ENCODE peak calls at places on chromosomes 4 and X, in eight cellular contexts. C is HCT116, N is K562, A is HepG2, S is GM23338, B is SK-N-SH, D is GM12878, W is Panc1. J is an unnamed sample.

GRCh38 chrX:72297953-72298730 is 7.6 kb downstream of the CITED1 start:
- DNase-seq in W (no peak), N (no peak), B (peak; percentile 40), C (no peak), S (peak; percentile 71), D (no peak), A (peak; percentile 16), J (no peak)

GRCh38 chr4:53055274-53055673 is 193.2 kb downstream of the RASL11B start:
- DNase-seq in D (no peak), W (no peak), N (no peak), C (no peak), S (no peak), B (peak; percentile 14), A (no peak), J (no peak)

GRCh38 chr4:13547563-13548041 is 3.3 kb upstream of the NKX3-2 start:
- DNase-seq in B (peak; percentile 56), C (no peak), A (no peak), S (peak; percentile 75), W (no peak), D (no peak), N (no peak), J (no peak)

GRCh38 chrX:14916017-14916674 is 42.9 kb downstream of the MOSPD2 start:
- DNase-seq in W (no peak), N (no peak), C (no peak), D (no peak), S (no peak), A (no peak), B (no peak), J (no peak)

GRCh38 chr4:153676984-153677383 is 7.1 kb upstream of the TLR2 start:
- DNase-seq in N (no peak), S (no peak), D (no peak), W (peak; percentile 48), A (no peak), C (peak; percentile 19), B (no peak), J (no peak)

GRCh38 chrX:56726609-56727008 is 2.4 kb upstream of the NBDY start:
- DNase-seq in S (peak; percentile 60), N (peak; percentile 7), C (no peak), W (no peak), D (no peak), B (peak; percentile 19), A (peak; percentile 41), J (no peak)

GRCh38 chrX:74492720-74493201 is 71.5 kb downstream of the SLC16A2 start:
- DNase-seq in W (no peak), C (no peak), B (peak; percentile 16), D (no peak), A (no peak), S (peak; percentile 66), N (no peak), J (no peak)

GRCh38 chr4:147530723-147531122 is 49.8 kb downstream of the EDNRA start:
- DNase-seq in B (no peak), S (no peak), C (no peak), N (no peak), W (no peak), D (no peak), A (no peak), J (no peak)

GRCh38 chr4:124433500-124433899 is 279.0 kb downstream of the ANKRD50 start:
- DNase-seq in D (no peak), A (no peak), B (no peak), N (no peak), C (no peak), S (no peak), W (no peak), J (no peak)

GRCh38 chrX:81120270-81120935 is 81.3 kb downstream of the HMGN5 start:
- DNase-seq in S (no peak), W (no peak), D (no peak), C (no peak), B (no peak), N (no peak), A (no peak), J (no peak)

GRCh38 chr4:55345980-55346850 is at the start of gene SRD5A3:
- DNase-seq in A (peak; percentile 66), S (peak; percentile 89), C (peak; percentile 63), W (peak; percentile 5), N (peak; percentile 90), D (peak; percentile 19), B (peak; percentile 96), J (no peak)

GRCh38 chr4:13160906-13161305 is 323.2 kb downstream of the RAB28 start:
- DNase-seq in N (no peak), B (no peak), W (no peak), D (no peak), C (no peak), A (no peak), S (no peak), J (no peak)

GRCh38 chr4:110073045-110073845 is 125.2 kb downstream of the ELOVL6 start:
- DNase-seq in W (no peak), S (no peak), C (no peak), A (no peak), N (no peak), B (peak; percentile 47), D (no peak), J (no peak)

GRCh38 chrX:151754042-151754419 is 19.5 kb downstream of the CNGA2 start:
- DNase-seq in C (peak; percentile 10), S (no peak), W (no peak), D (no peak), A (no peak), N (no peak), B (no peak), J (no peak)

GRCh38 chrX:150348365-150348764 is 14.8 kb upstream of the MAMLD1 start:
- DNase-seq in S (peak; percentile 76), B (no peak), N (no peak), A (no peak), W (no peak), D (no peak), C (no peak), J (no peak)

GRCh38 chr4:170374770-170375169 is 285.0 kb upstream of the AADAT start:
- DNase-seq in C (peak; percentile 40), N (peak; percentile 14), D (no peak), S (peak; percentile 81), A (peak; percentile 39), W (peak; percentile 32), B (peak; percentile 24), J (peak; percentile 21)

GRCh38 chrX:120499301-120500097 is 30.4 kb upstream of the LAMP2 start:
- DNase-seq in S (no peak), A (no peak), W (no peak), B (no peak), D (no peak), N (no peak), C (no peak), J (no peak)

GRCh38 chr4:1409079-1409805 is 3.0 kb upstream of the NKX1-1 start:
- DNase-seq in S (no peak), N (no peak), W (no peak), B (peak; percentile 30), C (no peak), A (no peak), D (no peak), J (no peak)

GRCh38 chrX:132068405-132068804 is 45.3 kb downstream of the STK26 start:
- DNase-seq in S (no peak), B (no peak), D (no peak), A (no peak), W (no peak), N (no peak), C (no peak), J (no peak)

GRCh38 chr4:167000141-167000852 is 234.0 kb downstream of the SPOCK3 start:
- DNase-seq in A (no peak), N (no peak), B (no peak), C (peak; percentile 21), D (no peak), S (no peak), W (peak; percentile 43), J (no peak)

GRCh38 chr4:173252024-173252935 is 81.9 kb downstream of the HMGB2 start:
- DNase-seq in D (peak; percentile 68), C (peak; percentile 99), B (no peak), N (peak; percentile 50), S (peak; percentile 52), A (peak; percentile 22), W (peak; percentile 95), J (peak; percentile 63)

GRCh38 chrX:68999351-68999750 is 165.9 kb downstream of the PJA1 start:
- DNase-seq in W (no peak), N (no peak), B (no peak), C (peak; percentile 18), A (no peak), S (no peak), D (no peak), J (no peak)

GRCh38 chr4:161931089-161931488 is 232.7 kb downstream of the FSTL5 start:
- DNase-seq in S (no peak), D (no peak), A (no peak), W (no peak), C (no peak), B (no peak), N (no peak), J (no peak)

GRCh38 chr4:42515156-42515884 is 118.0 kb downstream of the SHISA3 start:
- DNase-seq in S (peak; percentile 85), C (no peak), W (no peak), B (no peak), D (no peak), A (no peak), N (no peak), J (no peak)
- TF ChIP-seq REST in S (no peak), C (no peak), W (no peak), B (no peak), D (no peak), A (no peak), N (no peak), J (no peak)

GRCh38 chr4:70195425-70195824 is at the start of gene ODAM:
- DNase-seq in D (no peak), S (no peak), N (no peak), C (no peak), B (no peak), W (no peak), A (no peak), J (no peak)
- H3K27ac ChIP-seq in D (no peak within 1 kb of the TSS), S (no peak within 1 kb of the TSS), N (no peak within 1 kb of the TSS), C (no peak within 1 kb of the TSS), B (no peak within 1 kb of the TSS), W (no peak within 1 kb of the TSS), A (no peak within 1 kb of the TSS), J (no peak within 1 kb of the TSS)

DNA sequence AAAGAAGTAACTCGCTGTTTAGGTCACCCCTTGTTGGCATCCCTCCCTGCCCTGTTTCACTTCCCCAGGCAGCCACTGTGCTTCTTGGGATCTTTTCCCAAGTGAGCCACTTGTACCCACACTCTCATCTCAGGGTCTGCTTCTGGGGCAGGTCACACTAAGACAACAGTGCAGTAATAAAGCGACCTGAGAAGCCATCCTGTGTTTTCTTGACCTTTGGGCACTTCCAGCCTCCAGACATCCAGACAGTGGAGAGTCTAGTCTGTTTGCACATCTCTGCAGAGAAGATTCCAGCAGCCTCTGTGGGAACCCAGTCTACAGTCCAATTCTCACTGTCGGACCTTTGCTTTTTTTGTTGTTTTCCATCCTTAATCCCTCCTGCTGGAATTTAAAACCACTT is 50.3 kb upstream of the ATP6AP2 start:
- DNase-seq in B (no peak), A (peak; percentile 4), W (no peak), C (no peak), S (no peak), D (no peak), N (no peak), J (no peak)
- TF ChIP-seq POLR2AphosphoS5 in B (no peak), A (no peak), W (no peak), C (no peak), S (no peak), D (no peak), N (no peak), J (no peak)

DNA sequence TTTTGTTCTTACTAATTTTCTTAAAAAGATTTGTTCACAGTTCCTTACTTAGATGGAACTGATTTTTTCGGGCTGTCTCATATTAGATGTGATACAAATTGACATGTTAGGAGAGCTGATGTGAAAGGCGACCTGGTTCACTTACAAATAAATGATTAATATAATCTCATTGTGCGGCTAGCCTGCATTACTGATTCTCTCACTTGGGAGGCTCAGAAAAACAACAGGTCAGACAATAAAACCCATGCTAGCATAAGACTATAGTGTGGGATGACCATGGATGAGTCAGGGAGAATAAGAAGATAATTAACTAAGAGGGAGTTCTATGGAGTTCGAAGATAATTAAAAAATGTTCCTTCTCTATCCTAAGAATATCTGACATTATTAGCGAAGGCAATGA is 40.8 kb downstream of the RTL9 start:
- DNase-seq in S (no peak), B (no peak), C (no peak), W (no peak), A (no peak), N (no peak), D (no peak), J (no peak)
- TF ChIP-seq REST in S (no peak), B (no peak), C (no peak), W (no peak), A (no peak), N (no peak), D (no peak), J (no peak)